ENCODE peak calls at places on chromosome 13, in nine cellular contexts. T, L, R, Q, P, E, M, F and K are unnamed samples.

GRCh38 chr13:21742041-21742440 is 71.2 kb downstream of the FGF9 start:
- DNase-seq in T (no peak), L (no peak), R (no peak), Q (no peak), P (no peak), E (no peak), M (no peak), F (no peak), K (no peak)

GRCh38 chr13:110340812-110341444 is 33.8 kb downstream of the COL4A2 start:
- DNase-seq in T (no peak), L (peak), R (peak), Q (peak), P (no peak), E (peak), M (peak), F (peak), K (no peak)

GRCh38 chr13:19592657-19593175 is 31.4 kb upstream of the TPTE2 start:
- DNase-seq in T (no peak), L (no peak), R (no peak), Q (no peak), P (no peak), E (no peak), M (no peak), F (no peak), K (no peak)

GRCh38 chr13:44739539-44739938 is 163.4 kb upstream of the TSC22D1 start:
- DNase-seq in T (peak), L (no peak), R (peak), Q (peak), P (no peak), E (peak), M (no peak), F (no peak), K (no peak)

GRCh38 chr13:33745370-33746324 is 72.3 kb upstream of the RFC3 start:
- DNase-seq in T (no peak), L (no peak), R (no peak), Q (no peak), P (no peak), E (no peak), M (no peak), F (no peak), K (no peak)

GRCh38 chr13:111034811-111035210 is 80.3 kb upstream of the ARHGEF7 start:
- DNase-seq in T (no peak), L (no peak), R (peak), Q (peak), P (peak), E (peak), M (no peak), F (no peak), K (no peak)

GRCh38 chr13:49373699-49374098 is 70.2 kb downstream of the CAB39L start:
- DNase-seq in T (no peak), L (no peak), R (peak), Q (no peak), P (no peak), E (no peak), M (no peak), F (no peak), K (no peak)

GRCh38 chr13:34201050-34201913 is 383.3 kb downstream of the RFC3 start:
- DNase-seq in T (no peak), L (no peak), R (peak), Q (peak), P (peak), E (peak), M (no peak), F (no peak), K (no peak)

GRCh38 chr13:41416276-41416675 is 41.1 kb upstream of the RGCC start:
- DNase-seq in T (no peak), L (no peak), R (peak), Q (peak), P (no peak), E (no peak), M (no peak), F (no peak), K (no peak)

GRCh38 chr13:111908391-111908790 is 158.6 kb upstream of the SOX1 start:
- DNase-seq in T (peak), L (no peak), R (no peak), Q (no peak), P (no peak), E (no peak), M (no peak), F (no peak), K (no peak)

GRCh38 chr13:23695711-23696512 is 125.7 kb downstream of the TNFRSF19 start:
- DNase-seq in T (peak), L (peak), R (no peak), Q (no peak), P (no peak), E (no peak), M (no peak), F (peak), K (no peak)

GRCh38 chr13:111337206-111337605 is 16.8 kb downstream of the TEX29 start:
- DNase-seq in T (peak), L (no peak), R (peak), Q (peak), P (peak), E (peak), M (no peak), F (no peak), K (peak)

GRCh38 chr13:57740719-57741118 is 109.2 kb downstream of the PCDH17 start:
- DNase-seq in T (no peak), L (no peak), R (no peak), Q (no peak), P (no peak), E (no peak), M (no peak), F (no peak), K (no peak)

GRCh38 chr13:25352230-25352629 is 19.5 kb upstream of the ATP8A2 start:
- DNase-seq in T (no peak), L (no peak), R (no peak), Q (no peak), P (no peak), E (no peak), M (no peak), F (no peak), K (no peak)

GRCh38 chr13:94967183-94968039 is 255.1 kb upstream of the SOX21 start:
- DNase-seq in T (peak), L (no peak), R (no peak), Q (no peak), P (no peak), E (no peak), M (no peak), F (peak), K (no peak)

GRCh38 chr13:109964164-109964563 is 177.8 kb upstream of the IRS2 start:
- DNase-seq in T (no peak), L (no peak), R (no peak), Q (no peak), P (no peak), E (no peak), M (no peak), F (no peak), K (no peak)

GRCh38 chr13:66367356-66367755 is 862.8 kb downstream of the PCDH9 start:
- DNase-seq in T (no peak), L (no peak), R (peak), Q (peak), P (no peak), E (no peak), M (no peak), F (no peak), K (no peak)

GRCh38 chr13:23365652-23366051 is 67.8 kb downstream of the SACS start:
- DNase-seq in T (no peak), L (no peak), R (peak), Q (no peak), P (no peak), E (no peak), M (no peak), F (no peak), K (no peak)

GRCh38 chr13:113895436-113895835 is 31.6 kb upstream of the GAS6 start:
- DNase-seq in T (no peak), L (no peak), R (peak), Q (no peak), P (no peak), E (no peak), M (no peak), F (no peak), K (no peak)

GRCh38 chr13:112702341-112702982 is 12.6 kb downstream of the ATP11A start:
- DNase-seq in T (peak), L (no peak), R (no peak), Q (no peak), P (no peak), E (no peak), M (peak), F (no peak), K (no peak)

GRCh38 chr13:44437356-44438233 is 64.0 kb downstream of the SERP2 start:
- DNase-seq in T (no peak), L (no peak), R (peak), Q (no peak), P (peak), E (peak), M (no peak), F (peak), K (no peak)

GRCh38 chr13:48448963-48449614 is 36.2 kb upstream of the LPAR6 start:
- DNase-seq in T (no peak), L (no peak), R (peak), Q (peak), P (no peak), E (peak), M (no peak), F (no peak), K (no peak)

GRCh38 chr13:97288486-97288900 is 66.4 kb downstream of the MBNL2 start:
- DNase-seq in T (no peak), L (no peak), R (no peak), Q (no peak), P (no peak), E (no peak), M (no peak), F (no peak), K (no peak)

GRCh38 chr13:112688560-112689497 is 1.0 kb upstream of the ATP11A start:
- DNase-seq in T (peak), L (peak), R (no peak), Q (no peak), P (no peak), E (no peak), M (no peak), F (no peak), K (no peak)

GRCh38 chr13:75760182-75760981 is 124.3 kb downstream of the LMO7 start:
- DNase-seq in T (no peak), L (no peak), R (peak), Q (no peak), P (no peak), E (peak), M (no peak), F (no peak), K (no peak)

GRCh38 chr13:34025746-34026145 is 207.8 kb downstream of the RFC3 start:
- DNase-seq in T (no peak), L (no peak), R (peak), Q (peak), P (no peak), E (peak), M (no peak), F (no peak), K (peak)

GRCh38 chr13:19072543-19072942 is 109.1 kb downstream of the TUBA3C start:
- DNase-seq in T (no peak), L (no peak), R (no peak), Q (no peak), P (no peak), E (no peak), M (no peak), F (no peak), K (no peak)

GRCh38 chr13:42066542-42066941 is 18.1 kb downstream of the DGKH start:
- DNase-seq in T (no peak), L (no peak), R (peak), Q (peak), P (peak), E (peak), M (no peak), F (no peak), K (no peak)

GRCh38 chr13:102517959-102518358 is 78.8 kb upstream of the TPP2 start:
- DNase-seq in T (no peak), L (no peak), R (no peak), Q (peak), P (no peak), E (peak), M (no peak), F (no peak), K (no peak)

GRCh38 chr13:45683701-45684100 is 18.4 kb upstream of the CBY2 start:
- DNase-seq in T (peak), L (no peak), R (no peak), Q (no peak), P (no peak), E (no peak), M (no peak), F (no peak), K (no peak)

GRCh38 chr13:97028441-97029299 is 34.4 kb upstream of the OXGR1 start:
- DNase-seq in T (peak), L (peak), R (peak), Q (peak), P (no peak), E (peak), M (peak), F (peak), K (peak)

DNA sequence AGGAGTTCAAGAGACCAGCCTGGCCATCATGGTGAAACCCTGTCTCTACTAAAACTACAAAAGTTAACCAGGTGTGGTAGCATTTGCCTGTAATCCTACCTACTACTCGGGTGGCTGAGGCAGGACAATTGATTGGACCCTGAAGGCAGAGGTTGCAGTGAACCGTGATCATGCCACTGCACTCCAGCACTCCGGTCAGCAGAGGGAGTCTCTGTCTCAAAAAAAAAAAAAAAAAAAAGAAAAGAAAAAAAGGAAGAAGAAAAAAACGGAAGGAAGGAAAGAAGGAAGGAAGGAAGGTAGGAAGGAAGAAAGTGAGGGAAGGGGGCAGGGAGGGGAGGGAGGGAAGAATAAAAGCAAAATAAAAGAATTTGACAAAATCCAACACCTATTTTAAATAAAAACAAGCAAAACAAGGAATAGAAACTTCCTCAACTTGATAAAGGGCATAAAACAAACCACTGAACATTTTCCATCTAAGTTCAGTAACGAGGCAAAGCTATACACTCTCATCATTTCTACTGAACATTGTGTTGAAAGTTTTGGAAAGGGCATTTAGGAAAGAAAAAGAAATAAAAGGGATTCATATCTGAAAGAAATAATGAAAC is 411.6 kb upstream of the SLITRK5 start:
- DNase-seq in T (peak), L (no peak), R (no peak), Q (no peak), P (no peak), E (no peak), M (no peak), F (no peak), K (no peak)
- TF ChIP-seq CTCF in T (peak), L (no peak), R (peak), Q (no peak), P (no peak), E (no peak), M (no peak), F (peak), K (no peak)

GRCh38 chr13:39599842-39600241 is 3.2 kb downstream of the LHFPL6 start:
- DNase-seq in T (no peak), L (no peak), R (peak), Q (peak), P (no peak), E (peak), M (no peak), F (no peak), K (peak)

GRCh38 chr13:39601636-39602035 is 1.4 kb downstream of the LHFPL6 start:
- DNase-seq in T (no peak), L (no peak), R (no peak), Q (no peak), P (no peak), E (no peak), M (no peak), F (no peak), K (no peak)

GRCh38 chr13:39603424-39603947 is 493 bp upstream of the LHFPL6 start:
- DNase-seq in T (peak), L (no peak), R (peak), Q (peak), P (no peak), E (peak), M (peak), F (peak), K (no peak)

GRCh38 chr13:39602277-39602613 is 748 bp downstream of the LHFPL6 start:
- DNase-seq in T (no peak), L (no peak), R (no peak), Q (no peak), P (no peak), E (peak), M (no peak), F (peak), K (no peak)

DNA sequence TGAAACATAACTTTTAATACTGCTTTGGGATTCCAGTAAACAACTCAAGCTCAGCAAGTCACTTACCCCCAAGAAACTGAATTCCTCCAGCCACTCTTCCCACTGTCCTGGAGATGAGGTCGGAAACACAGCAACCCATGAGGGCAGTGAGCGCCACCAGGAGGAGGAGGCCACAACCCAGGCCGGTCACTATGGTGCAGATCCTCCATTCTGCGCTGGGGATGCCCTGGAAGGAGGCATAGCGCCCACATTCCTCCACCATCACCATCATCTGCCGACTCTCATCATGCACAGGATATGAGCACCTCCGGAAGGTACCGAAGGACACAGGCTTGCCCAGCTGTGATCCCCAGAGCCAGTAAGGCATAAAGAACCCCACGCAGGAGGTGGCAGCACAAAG is 2.2 kb downstream of the LHFPL6 start:
- DNase-seq in T (peak), L (no peak), R (no peak), Q (peak), P (no peak), E (peak), M (no peak), F (no peak), K (no peak)
- TF ChIP-seq CTCF in T (peak), L (no peak), R (peak), Q (peak), P (peak), E (peak), M (no peak), F (no peak), K (peak)

GRCh38 chr13:30111810-30112209 is 195.5 kb downstream of the KATNAL1 start:
- DNase-seq in T (peak), L (no peak), R (no peak), Q (no peak), P (no peak), E (no peak), M (no peak), F (peak), K (no peak)
- TF ChIP-seq CTCF in T (peak), L (no peak), R (peak), Q (peak), P (peak), E (peak), M (no peak), F (no peak), K (peak)

DNA sequence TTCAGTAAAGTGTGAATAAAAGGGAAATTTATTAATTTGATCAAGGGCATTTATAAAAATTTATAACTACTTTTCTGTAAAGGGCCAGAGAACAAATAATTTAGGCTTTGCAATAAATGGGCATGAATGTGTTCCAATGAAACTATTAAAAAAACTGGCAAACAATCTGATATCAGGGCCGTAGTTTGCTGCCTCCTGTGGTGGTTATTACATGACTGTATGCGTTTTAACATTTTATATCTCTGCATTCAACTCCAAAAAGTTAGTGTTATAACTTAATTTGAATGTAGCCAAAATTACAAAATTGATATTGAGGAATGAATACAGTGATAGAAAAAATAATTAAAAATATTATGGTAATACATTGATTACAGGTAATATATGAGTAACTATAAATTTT is 80.5 kb upstream of the POSTN start:
- DNase-seq in T (no peak), L (no peak), R (no peak), Q (no peak), P (no peak), E (no peak), M (no peak), F (no peak), K (no peak)
- TF ChIP-seq CTCF in T (no peak), L (no peak), R (peak), Q (no peak), P (no peak), E (peak), M (no peak), F (no peak), K (peak)

DNA sequence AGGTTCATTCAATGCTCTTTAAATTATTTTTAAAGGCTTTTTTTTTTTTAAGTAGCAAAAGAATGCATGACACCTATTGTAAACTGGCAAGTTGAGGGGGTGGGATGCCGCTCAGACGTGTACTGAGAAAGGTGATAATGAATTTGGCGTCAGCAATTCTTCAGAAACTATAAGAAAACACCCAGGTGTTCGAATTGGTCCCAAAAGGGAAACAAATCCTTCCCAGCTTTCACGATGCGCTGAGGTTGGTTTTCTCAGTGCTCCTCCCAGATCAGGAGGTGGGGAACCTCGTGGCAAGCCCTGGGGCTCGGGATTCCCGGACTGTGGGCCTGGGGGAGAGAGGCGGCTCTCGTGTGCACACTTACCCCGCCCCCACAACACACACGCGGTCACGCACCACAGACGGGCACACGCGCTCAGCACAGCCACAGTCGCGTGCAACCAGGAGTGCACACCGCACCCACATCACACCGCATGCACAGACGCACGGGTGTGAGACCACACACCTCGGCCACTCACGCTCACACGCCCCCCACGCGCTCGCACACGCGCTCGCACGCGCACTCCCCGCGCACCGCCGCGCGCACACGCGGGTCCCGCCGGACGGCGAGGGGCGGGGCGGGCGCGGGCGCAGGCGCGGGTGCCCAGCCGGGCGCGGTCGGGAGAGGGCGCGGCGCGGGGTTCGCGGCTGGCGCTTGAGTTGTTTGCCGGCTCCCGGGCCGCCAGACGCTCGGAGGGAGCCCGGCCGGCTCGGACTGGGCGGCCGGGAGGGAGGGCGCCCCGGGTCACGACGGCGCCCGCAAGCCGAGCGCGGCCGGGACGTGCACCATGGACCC is at the start of gene FAM124A:
- DNase-seq in T (no peak), L (peak), R (peak), Q (peak), P (no peak), E (peak), M (peak), F (peak), K (no peak)
- TF ChIP-seq CTCF in T (peak), L (no peak), R (peak), Q (no peak), P (peak), E (no peak), M (no peak), F (peak), K (peak)

GRCh38 chr13:72781461-72782439 is at the start of the genes DIS3 and PIBF1:
- DNase-seq in T (peak), L (peak), R (peak), Q (peak), P (peak), E (peak), M (peak), F (peak), K (peak)
- TF ChIP-seq CTCF in T (no peak), L (no peak), R (no peak), Q (peak), P (peak), E (no peak), M (no peak), F (no peak), K (no peak)

GRCh38 chr13:80497439-80497838 is 156.5 kb upstream of the SPRY2 start:
- DNase-seq in T (no peak), L (no peak), R (no peak), Q (no peak), P (no peak), E (no peak), M (no peak), F (no peak), K (no peak)

GRCh38 chr13:80497978-80498377 is 157.1 kb upstream of the SPRY2 start:
- DNase-seq in T (no peak), L (no peak), R (no peak), Q (no peak), P (no peak), E (no peak), M (no peak), F (no peak), K (no peak)

GRCh38 chr13:80499536-80500280 is 158.8 kb upstream of the SPRY2 start:
- DNase-seq in T (no peak), L (no peak), R (no peak), Q (no peak), P (no peak), E (peak), M (no peak), F (no peak), K (no peak)

GRCh38 chr13:80497007-80497406 is 156.1 kb upstream of the SPRY2 start:
- DNase-seq in T (no peak), L (no peak), R (no peak), Q (no peak), P (no peak), E (no peak), M (no peak), F (no peak), K (no peak)

GRCh38 chr13:80498433-80498832 is 157.5 kb upstream of the SPRY2 start:
- DNase-seq in T (no peak), L (no peak), R (no peak), Q (no peak), P (no peak), E (no peak), M (no peak), F (no peak), K (no peak)
- TF ChIP-seq CTCF in T (no peak), L (no peak), R (no peak), Q (no peak), P (no peak), E (no peak), M (no peak), F (no peak), K (no peak)